ENCODE peak calls at places on chromosomes 1 and 21, in four cellular contexts. One of them, this sample, is unnamed.

GRCh38 chr1:212721388-212722247 is 22.0 kb upstream of the BATF3 start:
- DNase-seq in hepatic stellate cell: peak; percentile 53
- DNase-seq in pancreas: no peak
- DNase-seq in nephron progenitor cell: no peak
- DNase-seq in this sample: no peak

GRCh38 chr1:179742291-179742690 is 800 bp upstream of the FAM163A start:
- DNase-seq in nephron progenitor cell: no peak
- DNase-seq in pancreas: no peak
- DNase-seq in hepatic stellate cell: no peak
- DNase-seq in this sample: no peak

GRCh38 chr1:247437551-247438535 is 20.1 kb downstream of the OR2B11 start:
- DNase-seq in pancreas: no peak
- DNase-seq in hepatic stellate cell: no peak
- DNase-seq in nephron progenitor cell: no peak
- DNase-seq in this sample: no peak

GRCh38 chr1:44985747-44986359 is 542 bp downstream of the EIF2B3 start:
- DNase-seq in pancreas: no peak
- DNase-seq in hepatic stellate cell: no peak
- DNase-seq in nephron progenitor cell: no peak
- DNase-seq in this sample: no peak

GRCh38 chr1:5921129-5921528 is 71.1 kb downstream of the NPHP4 start:
- DNase-seq in pancreas: peak; percentile 58
- DNase-seq in hepatic stellate cell: no peak
- DNase-seq in nephron progenitor cell: no peak
- DNase-seq in this sample: no peak

GRCh38 chr1:244804841-244805240 is 30.6 kb upstream of the COX20 start:
- DNase-seq in nephron progenitor cell: no peak
- DNase-seq in pancreas: no peak
- DNase-seq in hepatic stellate cell: no peak
- DNase-seq in this sample: no peak

GRCh38 chr1:2539312-2539907 is 9.3 kb upstream of the HES5 start:
- DNase-seq in hepatic stellate cell: no peak
- DNase-seq in pancreas: no peak
- DNase-seq in nephron progenitor cell: no peak
- DNase-seq in this sample: no peak

GRCh38 chr1:235067396-235068154 is 61.1 kb downstream of the TOMM20 start:
- DNase-seq in pancreas: peak; percentile 70
- DNase-seq in nephron progenitor cell: no peak
- DNase-seq in hepatic stellate cell: peak; percentile 95
- DNase-seq in this sample: peak; percentile 84

GRCh38 chr1:167196185-167196584 is 24.5 kb upstream of the POU2F1 start:
- DNase-seq in nephron progenitor cell: no peak
- DNase-seq in hepatic stellate cell: peak; percentile 8
- DNase-seq in pancreas: no peak
- DNase-seq in this sample: no peak

GRCh38 chr1:62799688-62800087 is 15.8 kb downstream of the ATG4C start:
- DNase-seq in pancreas: no peak
- DNase-seq in nephron progenitor cell: no peak
- DNase-seq in hepatic stellate cell: no peak
- DNase-seq in this sample: no peak

GRCh38 chr21:37509802-37510393 is 143.3 kb downstream of the DYRK1A start:
- DNase-seq in nephron progenitor cell: no peak
- DNase-seq in pancreas: no peak
- DNase-seq in hepatic stellate cell: no peak
- DNase-seq in this sample: no peak

GRCh38 chr21:34881421-34881820 is 167.7 kb downstream of the RUNX1 start:
- DNase-seq in hepatic stellate cell: peak; percentile 50
- DNase-seq in pancreas: no peak
- DNase-seq in nephron progenitor cell: no peak
- DNase-seq in this sample: no peak

GRCh38 chr1:47738560-47739182 is 258.5 kb downstream of the TRABD2B start:
- DNase-seq in nephron progenitor cell: peak; percentile 82
- DNase-seq in pancreas: no peak
- DNase-seq in hepatic stellate cell: peak; percentile 60
- DNase-seq in this sample: no peak

GRCh38 chr1:88985033-88985432 is 7.4 kb downstream of the KYAT3 start:
- DNase-seq in hepatic stellate cell: peak; percentile 54
- DNase-seq in nephron progenitor cell: no peak
- DNase-seq in pancreas: peak; percentile 45
- DNase-seq in this sample: no peak

GRCh38 chr1:159009704-159010361 is at the start of gene IFI16:
- DNase-seq in pancreas: peak; percentile 47
- DNase-seq in nephron progenitor cell: no peak
- DNase-seq in hepatic stellate cell: peak; percentile 81
- DNase-seq in this sample: no peak

GRCh38 chr1:46489638-46490602 is at the start of gene DMBX1:
- DNase-seq in pancreas: peak; percentile 26
- DNase-seq in nephron progenitor cell: peak; percentile 71
- DNase-seq in hepatic stellate cell: peak; percentile 70
- DNase-seq in this sample: no peak

GRCh38 chr21:25518491-25518911 is 88.8 kb downstream of the MRPL39 start:
- DNase-seq in hepatic stellate cell: no peak
- DNase-seq in pancreas: no peak
- DNase-seq in nephron progenitor cell: peak; percentile 15
- DNase-seq in this sample: no peak

This sample was measured in right lobe of liver.